ENCODE peak calls at places on chromosomes 6 and 20, in ten cellular contexts. T is A549, B is IMR-90, R is fibroblast of lung, C is left ventricle myocardium inferior, J is pancreas, I is tibial nerve, V is fibroblast of the aortic adventitia, N is mammary epithelial cell, L is HCT116. U is an unnamed sample.

GRCh38 chr6:88922775-88923548 is 40.5 kb downstream of the RNGTT start:
- DNase-seq in T (no peak), B (peak; percentile 8), R (peak; percentile 28), C (no peak), J (no peak), I (no peak), V (no peak), N (peak; percentile 23), L (no peak), U (peak; percentile 44)

GRCh38 chr6:27608916-27609883 is 136.3 kb upstream of the ZNF184 start:
- DNase-seq in T (no peak), B (peak; percentile 60), R (peak; percentile 71), C (no peak), J (no peak), I (no peak), V (peak; percentile 71), N (peak; percentile 86), L (peak; percentile 72), U (peak; percentile 84)

GRCh38 chr6:98590957-98591356 is 243.4 kb upstream of the POU3F2 start:
- DNase-seq in T (no peak), B (no peak), R (no peak), C (no peak), J (no peak), I (no peak), V (no peak), N (no peak), L (no peak), U (no peak)

GRCh38 chr20:38001173-38001875 is 31.9 kb downstream of the TTI1 start:
- DNase-seq in T (no peak), B (peak; percentile 91), R (peak; percentile 84), C (no peak), J (no peak), I (no peak), V (peak; percentile 75), N (peak; percentile 64), L (no peak), U (peak; percentile 65)

GRCh38 chr20:58547527-58548475 is 32.6 kb upstream of the APCDD1L start:
- DNase-seq in T (no peak), B (peak; percentile 73), R (peak; percentile 89), C (no peak), J (no peak), I (no peak), V (peak; percentile 46), N (no peak), L (no peak), U (no peak)

GRCh38 chr6:114941078-114941477 is 598.3 kb upstream of the HS3ST5 start:
- DNase-seq in T (no peak), B (no peak), R (no peak), C (no peak), J (no peak), I (no peak), V (no peak), N (no peak), L (no peak), U (no peak)

GRCh38 chr6:140071601-140072062 is 697.2 kb upstream of the CITED2 start:
- DNase-seq in T (no peak), B (peak; percentile 79), R (peak; percentile 95), C (no peak), J (no peak), I (no peak), V (peak; percentile 80), N (peak; percentile 73), L (no peak), U (peak; percentile 72)

GRCh38 chr6:15504581-15505350 is 158.1 kb downstream of the DTNBP1 start:
- DNase-seq in T (no peak), B (peak; percentile 98), R (peak; percentile 96), C (peak; percentile 73), J (no peak), I (peak; percentile 89), V (peak; percentile 98), N (peak; percentile 92), L (no peak), U (peak; percentile 99)

GRCh38 chr6:45044086-45044485 is 284.0 kb upstream of the RUNX2 start:
- DNase-seq in T (no peak), B (no peak), R (no peak), C (no peak), J (no peak), I (no peak), V (no peak), N (no peak), L (no peak), U (no peak)

GRCh38 chr6:130933712-130934200 is 106.5 kb downstream of the SMLR1 start:
- DNase-seq in T (no peak), B (peak; percentile 51), R (peak; percentile 71), C (no peak), J (no peak), I (no peak), V (peak; percentile 68), N (no peak), L (no peak), U (peak; percentile 50)

GRCh38 chr20:24634855-24635254 is 165.4 kb downstream of the SYNDIG1 start:
- DNase-seq in T (peak; percentile 94), B (peak; percentile 94), R (peak; percentile 90), C (no peak), J (no peak), I (no peak), V (peak; percentile 88), N (peak; percentile 81), L (peak; percentile 29), U (peak; percentile 89)

GRCh38 chr6:111355156-111355555 is 127.9 kb downstream of the REV3L start:
- DNase-seq in T (no peak), B (no peak), R (no peak), C (no peak), J (no peak), I (no peak), V (no peak), N (no peak), L (no peak), U (no peak)
- TF ChIP-seq CTCF in T (no peak), B (no peak), R (no peak), C (no peak), J (no peak), I (no peak), V (no peak), N (no peak), L (no peak), U (no peak)

GRCh38 chr20:46939031-46939430 is 44.4 kb downstream of the EYA2 start:
- DNase-seq in T (peak; percentile 56), B (no peak), R (no peak), C (no peak), J (no peak), I (no peak), V (no peak), N (no peak), L (peak; percentile 55), U (peak; percentile 14)

GRCh38 chr20:46936415-46937139 is 41.9 kb downstream of the EYA2 start:
- DNase-seq in T (no peak), B (no peak), R (no peak), C (no peak), J (no peak), I (no peak), V (no peak), N (no peak), L (no peak), U (no peak)

GRCh38 chr20:46937827-46938226 is 43.2 kb downstream of the EYA2 start:
- DNase-seq in T (no peak), B (no peak), R (no peak), C (no peak), J (no peak), I (no peak), V (no peak), N (no peak), L (no peak), U (no peak)

GRCh38 chr20:46935394-46936017 is 40.9 kb downstream of the EYA2 start:
- DNase-seq in T (no peak), B (no peak), R (no peak), C (no peak), J (no peak), I (no peak), V (no peak), N (no peak), L (no peak), U (no peak)

GRCh38 chr20:46937140-46937523 is 42.5 kb downstream of the EYA2 start:
- DNase-seq in T (no peak), B (peak; percentile 17), R (no peak), C (no peak), J (no peak), I (no peak), V (no peak), N (no peak), L (no peak), U (no peak)
- H3K4me3 ChIP-seq in T (no peak overlapping the region), B (no peak overlapping the region), R (no peak overlapping the region), C (no peak overlapping the region), J (no peak overlapping the region), I (no peak overlapping the region), V (no peak overlapping the region), N (no peak overlapping the region), L (no peak overlapping the region), U (no peak overlapping the region)

GRCh38 chr6:31680226-31680840 is 534 bp downstream of the LY6G5C start:
- DNase-seq in T (no peak), B (no peak), R (no peak), C (no peak), J (no peak), I (no peak), V (no peak), N (no peak), L (no peak), U (no peak)
- TF ChIP-seq CTCF in T (no peak), B (no peak), R (no peak), C (no peak), J (no peak), I (no peak), V (no peak), N (no peak), L (no peak), U (no peak)

DNA sequence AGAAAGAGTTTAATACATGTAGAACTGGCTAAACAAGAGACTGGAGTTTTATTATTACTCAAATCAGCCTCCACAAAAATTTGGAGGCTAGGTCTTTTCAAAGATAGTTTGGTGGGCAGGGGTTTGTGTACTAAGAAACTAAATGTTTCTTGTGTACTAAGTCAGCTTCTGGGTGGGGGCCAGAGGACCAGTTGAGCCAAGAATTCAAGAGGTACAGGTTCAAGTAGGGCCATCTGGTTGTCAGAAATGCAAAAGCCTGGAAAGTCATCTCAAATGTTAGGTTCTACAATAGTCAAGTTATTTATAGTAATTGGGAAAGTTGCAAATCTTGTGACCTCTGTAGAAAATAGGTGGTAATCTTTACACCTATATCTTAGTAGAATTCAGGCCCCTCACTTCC is 51.7 kb downstream of the CEP43 start:
- DNase-seq in T (no peak), B (no peak), R (no peak), C (peak; percentile 26), J (no peak), I (no peak), V (no peak), N (no peak), L (no peak), U (no peak)
- H3K4me3 ChIP-seq in T (no peak overlapping the region), B (no peak overlapping the region), R (no peak overlapping the region), C (no peak overlapping the region), J (no peak overlapping the region), I (no peak overlapping the region), V (no peak overlapping the region), N (no peak overlapping the region), L (no peak overlapping the region), U (no peak overlapping the region)

GRCh38 chr6:81450180-81450579 is 302.3 kb downstream of the TENT5A start:
- DNase-seq in T (no peak), B (peak; percentile 67), R (peak; percentile 80), C (no peak), J (no peak), I (no peak), V (peak; percentile 59), N (no peak), L (peak; percentile 74), U (no peak)
- TF ChIP-seq CTCF in T (no peak), B (no peak), R (no peak), C (peak; percentile 21), J (no peak), I (no peak), V (no peak), N (no peak), L (peak; percentile 39), U (no peak)

GRCh38 chr6:119533603-119534279 is 184.2 kb upstream of the MAN1A1 start:
- DNase-seq in T (no peak), B (peak; percentile 82), R (peak; percentile 60), C (no peak), J (no peak), I (no peak), V (peak; percentile 64), N (peak; percentile 83), L (peak; percentile 58), U (peak; percentile 25)
- H3K4me3 ChIP-seq in T (no peak overlapping the region), B (no peak overlapping the region), R (no peak overlapping the region), C (no peak overlapping the region), J (no peak overlapping the region), I (no peak overlapping the region), V (no peak overlapping the region), N (no peak overlapping the region), L (no peak overlapping the region), U (no peak overlapping the region)